ENCODE peak calls at places on chromosomes 2 and 18, in six cellular contexts. One of them, this sample, is unnamed.

GRCh38 chr2:127588241-127588640 is 52.8 kb downstream of the MYO7B start:
- DNase-seq in T1000: no peak
- DNase-seq in T-helper 1 cell: no peak
- DNase-seq in thyroid gland: no peak
- DNase-seq in GM19239: no peak
- DNase-seq in WERI-Rb-1: peak; percentile 4
- DNase-seq in this sample: no peak

GRCh38 chr2:167506395-167506794 is 618.1 kb downstream of the XIRP2 start:
- DNase-seq in T1000: no peak
- DNase-seq in T-helper 1 cell: no peak
- DNase-seq in thyroid gland: no peak
- DNase-seq in GM19239: no peak
- DNase-seq in WERI-Rb-1: no peak
- DNase-seq in this sample: no peak

GRCh38 chr2:242011991-242012764 is 142.6 kb downstream of the RTP5 start:
- DNase-seq in T1000: no peak
- DNase-seq in T-helper 1 cell: no peak
- DNase-seq in thyroid gland: no peak
- DNase-seq in GM19239: no peak
- DNase-seq in WERI-Rb-1: peak; percentile 1
- DNase-seq in this sample: no peak

GRCh38 chr2:127888772-127889171 is 3.0 kb upstream of the AMMECR1L start:
- DNase-seq in T1000: no peak
- DNase-seq in T-helper 1 cell: no peak
- DNase-seq in thyroid gland: no peak
- DNase-seq in GM19239: no peak
- DNase-seq in WERI-Rb-1: no peak
- DNase-seq in this sample: no peak

GRCh38 chr2:69242651-69243051 is 144.4 kb downstream of the GFPT1 start:
- DNase-seq in T1000: peak; percentile 59
- DNase-seq in T-helper 1 cell: no peak
- DNase-seq in thyroid gland: no peak
- DNase-seq in GM19239: no peak
- DNase-seq in WERI-Rb-1: peak; percentile 47
- DNase-seq in this sample: peak; percentile 60

GRCh38 chr18:22667158-22667557 is 249.4 kb upstream of the CTAGE1 start:
- DNase-seq in T1000: no peak
- DNase-seq in T-helper 1 cell: no peak
- DNase-seq in thyroid gland: no peak
- DNase-seq in GM19239: no peak
- DNase-seq in WERI-Rb-1: no peak
- DNase-seq in this sample: no peak

GRCh38 chr2:172350844-172351480 is 76.4 kb upstream of the ITGA6 start:
- DNase-seq in T1000: no peak
- DNase-seq in T-helper 1 cell: no peak
- DNase-seq in thyroid gland: peak; percentile 96
- DNase-seq in GM19239: no peak
- DNase-seq in WERI-Rb-1: no peak
- DNase-seq in this sample: no peak

GRCh38 chr2:156565066-156565710 is 129.0 kb downstream of the GPD2 start:
- DNase-seq in T1000: no peak
- DNase-seq in T-helper 1 cell: no peak
- DNase-seq in thyroid gland: no peak
- DNase-seq in GM19239: no peak
- DNase-seq in WERI-Rb-1: no peak
- DNase-seq in this sample: no peak

GRCh38 chr18:30280861-30281470 is 761.6 kb downstream of the DSC3 start:
- DNase-seq in T1000: peak; percentile 5
- DNase-seq in T-helper 1 cell: no peak
- DNase-seq in thyroid gland: no peak
- DNase-seq in GM19239: no peak
- DNase-seq in WERI-Rb-1: peak; percentile 22
- DNase-seq in this sample: no peak

GRCh38 chr2:24400207-24400907 is 40.0 kb upstream of the ITSN2 start:
- DNase-seq in T1000: no peak
- DNase-seq in T-helper 1 cell: no peak
- DNase-seq in thyroid gland: no peak
- DNase-seq in GM19239: no peak
- DNase-seq in WERI-Rb-1: no peak
- DNase-seq in this sample: no peak

GRCh38 chr2:184562532-184562931 is 35.8 kb upstream of the ZNF804A start:
- DNase-seq in T1000: no peak
- DNase-seq in T-helper 1 cell: no peak
- DNase-seq in thyroid gland: no peak
- DNase-seq in GM19239: no peak
- DNase-seq in WERI-Rb-1: no peak
- DNase-seq in this sample: no peak